ENCODE peak calls at places on chromosome 17, in eight cellular contexts. C is K562, B is mucosa of descending colon, W is AG04449, V is astrocyte of the cerebellum, L is choroid plexus epithelial cell, Z is PC-9, H is dorsolateral prefrontal cortex. J is an unnamed sample.
A peak's percentile ranks its signal among the peaks of the same experiment; 100 is the strongest.

GRCh38 chr17:43211123-43211479 is 574 bp upstream of the TMEM106A start:
- DNase-seq in W (no peak), L (peak; percentile 4), B (no peak), V (no peak), Z (no peak), C (no peak), H (no peak), J (no peak)

GRCh38 chr17:39635614-39636176 is 1.2 kb upstream of the STARD3 start:
- DNase-seq in Z (no peak), L (no peak), V (no peak), B (no peak), W (no peak), H (no peak), C (peak; percentile 47), J (no peak)

GRCh38 chr17:79659376-79659775 is 48.5 kb upstream of the RBFOX3 start:
- DNase-seq in Z (no peak), H (no peak), L (no peak), B (no peak), C (no peak), V (no peak), W (no peak), J (no peak)

GRCh38 chr17:79338589-79338988 is 264.0 kb downstream of the ENGASE start:
- DNase-seq in Z (no peak), B (no peak), V (no peak), C (no peak), W (no peak), L (peak; percentile 2), H (no peak), J (no peak)

GRCh38 chr17:50263293-50264262 is 10.7 kb upstream of the TMEM92 start:
- DNase-seq in C (peak; percentile 7), V (no peak), W (no peak), L (no peak), H (no peak), Z (peak; percentile 21), B (no peak), J (no peak)

GRCh38 chr17:68641276-68642117 is 40.3 kb upstream of the FAM20A start:
- DNase-seq in H (no peak), C (no peak), B (no peak), W (no peak), V (no peak), Z (no peak), L (no peak), J (no peak)

GRCh38 chr17:22517716-22518115 is 825.4 kb downstream of the KCNJ18 start:
- DNase-seq in C (peak; percentile 14), Z (no peak), V (no peak), B (no peak), W (no peak), H (no peak), L (no peak), J (no peak)

GRCh38 chr17:81404557-81405165 is 9.4 kb downstream of the BAHCC1 start:
- DNase-seq in Z (no peak), W (no peak), B (no peak), H (no peak), C (no peak), V (no peak), L (no peak), J (no peak)

GRCh38 chr17:77618173-77618572 is 340.3 kb upstream of the TNRC6C start:
- DNase-seq in Z (no peak), V (no peak), H (no peak), W (no peak), C (no peak), B (no peak), L (no peak), J (no peak)

GRCh38 chr17:77372444-77373297 is 231.9 kb downstream of the SEC14L1 start:
- DNase-seq in V (no peak), B (peak; percentile 78), H (no peak), L (peak; percentile 86), W (no peak), C (peak; percentile 95), Z (no peak), J (peak; percentile 82)

GRCh38 chr17:15341385-15341849 is at the start of gene TEKT3:
- DNase-seq in W (no peak), V (peak; percentile 23), B (peak; percentile 93), C (peak; percentile 56), L (peak; percentile 82), Z (no peak), H (peak; percentile 77), J (peak; percentile 73)

GRCh38 chr17:4967539-4968165 is at the start of gene SPAG7:
- DNase-seq in C (peak; percentile 84), W (peak; percentile 90), Z (peak; percentile 85), V (peak; percentile 95), B (peak; percentile 95), L (peak; percentile 99), H (peak; percentile 92), J (peak; percentile 99)

GRCh38 chr17:67689534-67690177 is 28.1 kb upstream of the NOL11 start:
- DNase-seq in W (peak; percentile 10), L (peak; percentile 78), H (no peak), V (peak; percentile 60), Z (peak; percentile 51), B (peak; percentile 82), C (peak; percentile 70), J (peak; percentile 74)

GRCh38 chr17:48546187-48546923 is 1.4 kb upstream of the HOXB2 start:
- DNase-seq in L (no peak), W (no peak), B (no peak), V (no peak), C (no peak), Z (no peak), H (no peak), J (peak; percentile 62)

GRCh38 chr17:48545539-48545938 is 630 bp upstream of the HOXB2 start:
- DNase-seq in H (no peak), V (no peak), Z (no peak), W (no peak), C (no peak), B (no peak), L (no peak), J (peak; percentile 34)

GRCh38 chr17:48543854-48544355 is 1.0 kb downstream of the HOXB2 start:
- DNase-seq in B (no peak), V (no peak), Z (no peak), W (no peak), L (no peak), H (no peak), C (no peak), J (no peak)

GRCh38 chr17:48544356-48545021 is 420 bp downstream of the HOXB2 start:
- DNase-seq in C (peak; percentile 66), H (no peak), L (no peak), Z (no peak), V (peak; percentile 86), B (peak; percentile 62), W (no peak), J (peak; percentile 94)

DNA sequence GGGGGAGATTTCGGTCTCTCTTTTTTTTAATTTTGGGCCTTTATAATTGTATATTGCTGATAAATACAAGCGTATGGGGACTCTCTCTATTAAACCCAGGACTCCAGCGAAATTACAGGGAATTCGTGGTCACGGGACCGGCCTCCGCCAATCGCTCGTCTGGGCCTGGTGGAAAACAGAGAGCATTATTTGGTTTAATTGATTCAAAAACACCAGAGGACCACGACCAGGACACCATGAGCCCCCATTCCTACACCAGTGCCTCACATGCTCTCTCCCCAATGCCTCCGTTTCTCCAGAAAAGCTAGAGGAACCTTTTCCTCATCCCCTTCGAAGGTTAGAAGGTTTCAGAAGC is at the start of gene HOXB2:
- DNase-seq in Z (no peak), C (peak; percentile 69), W (no peak), V (no peak), L (no peak), H (no peak), B (no peak), J (peak; percentile 81)
- H3K4me3 ChIP-seq in Z (no peak within 1 kb of the TSS), C (peak within 1 kb of the TSS; percentile 90), W (peak within 1 kb of the TSS; percentile 84), V (peak within 1 kb of the TSS; percentile 80), L (no peak within 1 kb of the TSS), H (no peak within 1 kb of the TSS), B (peak within 1 kb of the TSS; percentile 34), J (peak within 1 kb of the TSS; percentile 93)

GRCh38 chr17:2175294-2175628 is 120.4 kb downstream of the HIC1 start:
- DNase-seq in W (no peak), H (no peak), V (no peak), B (no peak), Z (no peak), L (no peak), C (no peak), J (no peak)
- TF ChIP-seq CTCF in W (no peak), H (no peak), V (no peak), B (no peak), Z (no peak), L (no peak), C (no peak), J (no peak)

GRCh38 chr17:7923290-7923628 is 6.4 kb downstream of the KCNAB3 start:
- DNase-seq in V (no peak), C (no peak), H (no peak), W (no peak), L (no peak), Z (no peak), B (no peak), J (no peak)
- H3K4me3 ChIP-seq in V (peak overlapping the region; percentile 20), C (no peak overlapping the region), H (peak overlapping the region; percentile 54), W (peak overlapping the region; percentile 52), L (peak overlapping the region; percentile 51), Z (no peak overlapping the region), B (no peak overlapping the region), J (peak overlapping the region; percentile 37)

GRCh38 chr17:28320215-28321061 is 1.4 kb downstream of the TMEM97 start:
- DNase-seq in B (no peak), L (no peak), W (no peak), Z (no peak), C (no peak), V (no peak), H (no peak), J (no peak)

GRCh38 chr17:28315846-28316705 is 2.9 kb upstream of the TMEM97 start:
- DNase-seq in Z (no peak), C (no peak), W (no peak), V (no peak), L (no peak), B (no peak), H (no peak), J (no peak)

GRCh38 chr17:28317099-28317964 is 1.7 kb upstream of the TMEM97 start:
- DNase-seq in V (no peak), L (no peak), B (no peak), H (no peak), C (peak; percentile 37), Z (no peak), W (no peak), J (no peak)

GRCh38 chr17:28317965-28318758 is 838 bp upstream of the TMEM97 start:
- DNase-seq in W (no peak), B (no peak), H (no peak), Z (no peak), C (peak; percentile 58), L (no peak), V (no peak), J (no peak)

DNA sequence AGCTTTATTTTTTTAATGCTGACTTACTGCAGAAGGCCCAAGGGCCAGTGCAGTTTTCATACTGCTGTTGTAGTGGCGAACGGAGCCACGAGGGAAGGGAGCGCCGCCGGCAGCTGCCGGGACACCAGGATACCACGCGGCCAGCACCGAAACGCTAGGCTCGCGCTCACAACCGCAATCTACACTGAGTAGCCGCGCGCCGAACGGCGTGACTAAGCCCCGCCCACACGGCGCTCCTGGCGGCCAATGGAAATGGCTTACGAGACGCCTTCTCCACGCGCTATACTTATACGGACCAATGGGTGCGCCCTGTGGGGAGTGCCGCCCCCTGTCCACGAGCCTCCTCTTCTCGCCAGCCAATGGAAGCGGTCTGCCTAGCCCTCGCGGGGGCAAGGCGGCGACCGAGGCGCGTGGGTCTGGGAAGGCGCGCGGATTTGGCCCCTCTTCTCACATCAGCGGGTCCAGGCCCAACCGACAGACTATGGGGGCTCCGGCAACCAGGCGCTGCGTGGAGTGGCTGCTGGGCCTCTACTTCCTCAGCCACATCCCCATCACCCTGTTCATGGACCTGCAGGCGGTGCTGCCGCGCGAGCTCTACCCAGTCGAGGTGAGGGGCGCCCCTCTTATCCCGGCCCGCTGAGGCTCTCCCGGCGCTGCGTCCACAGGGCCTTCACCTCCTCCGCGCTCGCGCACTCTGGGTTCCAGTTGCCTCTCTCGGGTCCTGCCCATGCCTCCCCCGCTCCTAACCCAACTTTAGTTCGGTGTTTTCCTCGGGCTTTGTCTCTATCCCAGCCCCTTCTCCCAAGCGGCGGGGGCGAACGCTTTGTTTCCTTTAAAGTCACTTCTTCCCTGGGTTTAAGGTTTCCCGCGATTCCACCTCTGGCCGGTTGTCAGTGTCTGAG is at the start of gene TMEM97:
- DNase-seq in H (peak; percentile 97), W (peak; percentile 78), L (peak; percentile 99), C (peak; percentile 96), V (peak; percentile 95), Z (peak; percentile 93), B (peak; percentile 97), J (peak; percentile 98)
- TF ChIP-seq CTCF in H (no peak), W (peak; percentile 9), L (peak; percentile 21), C (no peak), V (peak; percentile 33), Z (peak; percentile 34), B (no peak), J (peak; percentile 16)